ENCODE peak calls at places on chromosomes 13 and 19, in four cellular contexts. One of them, this sample, is unnamed.
A peak's percentile ranks its signal among the peaks of the same experiment; 100 is the strongest.

GRCh38 chr13:83691966-83692365 is 190.3 kb downstream of the SLITRK1 start:
- DNase-seq in esophagus squamous epithelium: no peak
- DNase-seq in A549: no peak
- DNase-seq in fibroblast of lung: peak; percentile 44
- DNase-seq in this sample: no peak

GRCh38 chr13:42114278-42114677 is 65.8 kb downstream of the DGKH start:
- DNase-seq in esophagus squamous epithelium: no peak
- DNase-seq in A549: no peak
- DNase-seq in fibroblast of lung: no peak
- DNase-seq in this sample: no peak

GRCh38 chr13:33262997-33263396 is 22.6 kb downstream of the STARD13 start:
- DNase-seq in A549: no peak
- DNase-seq in esophagus squamous epithelium: no peak
- DNase-seq in fibroblast of lung: no peak
- DNase-seq in this sample: no peak

GRCh38 chr13:22403144-22403543 is 732.3 kb downstream of the FGF9 start:
- DNase-seq in fibroblast of lung: no peak
- DNase-seq in esophagus squamous epithelium: no peak
- DNase-seq in A549: no peak
- DNase-seq in this sample: no peak

GRCh38 chr19:944171-944567 is 18.3 kb downstream of the ARID3A start:
- DNase-seq in fibroblast of lung: no peak
- DNase-seq in A549: no peak
- DNase-seq in esophagus squamous epithelium: no peak
- DNase-seq in this sample: peak; percentile 74

GRCh38 chr13:40506592-40507446 is 159.6 kb downstream of the FOXO1 start:
- DNase-seq in A549: no peak
- DNase-seq in fibroblast of lung: no peak
- DNase-seq in esophagus squamous epithelium: no peak
- DNase-seq in this sample: no peak

GRCh38 chr19:44746946-44747738 is 1.4 kb upstream of the BCL3 start:
- DNase-seq in esophagus squamous epithelium: peak; percentile 70
- DNase-seq in A549: peak; percentile 98
- DNase-seq in fibroblast of lung: peak; percentile 95
- DNase-seq in this sample: peak; percentile 93

GRCh38 chr19:24073807-24074206 is 13.2 kb upstream of the ZNF254 start:
- DNase-seq in A549: no peak
- DNase-seq in fibroblast of lung: no peak
- DNase-seq in esophagus squamous epithelium: no peak
- DNase-seq in this sample: peak; percentile 31

GRCh38 chr13:73225983-73226382 is 167.2 kb downstream of the KLF5 start:
- DNase-seq in esophagus squamous epithelium: no peak
- DNase-seq in fibroblast of lung: no peak
- DNase-seq in A549: no peak
- DNase-seq in this sample: no peak

GRCh38 chr13:73231456-73231855 is 172.7 kb downstream of the KLF5 start:
- DNase-seq in esophagus squamous epithelium: no peak
- DNase-seq in A549: no peak
- DNase-seq in fibroblast of lung: no peak
- DNase-seq in this sample: no peak

GRCh38 chr13:73230714-73231113 is 171.9 kb downstream of the KLF5 start:
- DNase-seq in A549: no peak
- DNase-seq in fibroblast of lung: no peak
- DNase-seq in esophagus squamous epithelium: no peak
- DNase-seq in this sample: no peak

GRCh38 chr13:73224708-73225107 is 165.9 kb downstream of the KLF5 start:
- DNase-seq in A549: no peak
- DNase-seq in esophagus squamous epithelium: no peak
- DNase-seq in fibroblast of lung: peak; percentile 72
- DNase-seq in this sample: no peak

DNA sequence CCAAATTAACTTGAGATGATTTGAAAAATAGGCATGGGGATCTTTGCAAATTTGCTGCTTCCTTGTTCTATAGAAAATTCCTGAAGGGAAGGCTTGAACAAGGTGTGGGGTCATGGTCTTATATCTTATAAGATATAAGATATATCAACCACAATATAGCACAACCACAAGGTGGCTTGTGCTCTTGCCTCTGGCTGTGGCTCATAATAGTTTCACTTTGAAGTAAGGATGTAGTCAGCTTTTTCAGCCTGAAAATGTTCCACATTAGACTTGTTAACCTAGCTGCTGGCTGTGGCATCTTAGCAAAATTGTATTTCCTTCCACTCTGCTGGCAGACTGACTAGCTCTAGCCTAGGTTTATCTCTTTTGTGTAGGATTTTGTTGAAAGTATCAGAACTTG is 169.7 kb downstream of the KLF5 start:
- DNase-seq in fibroblast of lung: peak; percentile 36
- DNase-seq in A549: peak; percentile 12
- DNase-seq in esophagus squamous epithelium: no peak
- DNase-seq in this sample: no peak
- TF ChIP-seq CTCF in fibroblast of lung: no peak
- TF ChIP-seq CTCF in A549: no peak
- TF ChIP-seq CTCF in esophagus squamous epithelium: peak; percentile 45
- TF ChIP-seq CTCF in this sample: no peak

DNA sequence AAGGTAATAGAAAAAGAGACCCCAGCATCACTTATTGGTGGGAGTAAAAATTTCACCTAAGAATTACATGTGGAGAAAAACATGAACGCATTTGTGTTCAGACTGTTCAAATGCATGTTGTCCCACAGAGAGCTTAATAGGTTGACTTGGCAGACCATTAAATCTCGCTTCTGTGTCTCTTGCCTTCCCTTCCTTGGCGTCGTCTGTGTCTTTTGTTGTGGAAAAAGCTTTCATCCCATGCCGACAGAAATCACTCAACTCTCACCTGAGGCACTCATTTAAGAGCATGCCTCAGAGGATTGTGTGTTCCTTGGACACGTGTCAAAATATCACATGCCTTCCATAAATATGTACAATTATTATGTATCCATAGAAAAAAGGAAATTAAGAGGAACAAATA is 24.4 kb upstream of the CACNA1A start:
- DNase-seq in A549: no peak
- DNase-seq in fibroblast of lung: no peak
- DNase-seq in esophagus squamous epithelium: no peak
- DNase-seq in this sample: no peak
- TF ChIP-seq CTCF in A549: no peak
- TF ChIP-seq CTCF in fibroblast of lung: no peak
- TF ChIP-seq CTCF in esophagus squamous epithelium: no peak
- TF ChIP-seq CTCF in this sample: no peak

GRCh38 chr13:101783554-101783953 is 331.1 kb downstream of the ITGBL1 start:
- DNase-seq in A549: no peak
- DNase-seq in fibroblast of lung: no peak
- DNase-seq in esophagus squamous epithelium: no peak
- DNase-seq in this sample: no peak

GRCh38 chr13:101784313-101784712 is 331.8 kb downstream of the ITGBL1 start:
- DNase-seq in A549: no peak
- DNase-seq in fibroblast of lung: no peak
- DNase-seq in esophagus squamous epithelium: no peak
- DNase-seq in this sample: no peak

GRCh38 chr13:101785858-101786257 is 333.4 kb downstream of the ITGBL1 start:
- DNase-seq in esophagus squamous epithelium: no peak
- DNase-seq in fibroblast of lung: peak; percentile 9
- DNase-seq in A549: peak; percentile 45
- DNase-seq in this sample: no peak
- TF ChIP-seq CTCF in esophagus squamous epithelium: no peak
- TF ChIP-seq CTCF in fibroblast of lung: peak; percentile 36
- TF ChIP-seq CTCF in A549: peak; percentile 29
- TF ChIP-seq CTCF in this sample: no peak

DNA sequence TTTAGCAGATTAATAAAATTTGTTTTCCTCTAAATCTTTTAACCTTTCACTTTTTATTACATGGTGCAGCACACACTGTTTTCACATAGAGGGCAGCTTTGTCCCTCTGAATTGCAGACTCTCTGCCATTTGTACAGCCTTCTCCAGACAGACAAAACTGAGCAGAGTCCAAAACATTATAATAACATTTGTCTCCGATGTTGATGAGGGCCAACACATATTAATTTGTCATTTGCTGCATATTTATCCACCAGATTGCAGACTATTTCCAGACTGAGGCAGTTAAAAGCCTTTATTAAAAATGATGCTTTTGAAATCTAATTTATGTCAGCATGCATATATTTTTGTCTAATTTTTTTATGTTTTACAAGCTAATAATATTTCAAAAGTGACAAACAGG is 1251.9 kb upstream of the SLC10A2 start:
- DNase-seq in A549: no peak
- DNase-seq in fibroblast of lung: peak; percentile 57
- DNase-seq in esophagus squamous epithelium: no peak
- DNase-seq in this sample: no peak
- TF ChIP-seq CTCF in A549: no peak
- TF ChIP-seq CTCF in fibroblast of lung: peak; percentile 61
- TF ChIP-seq CTCF in esophagus squamous epithelium: no peak
- TF ChIP-seq CTCF in this sample: no peak

DNA sequence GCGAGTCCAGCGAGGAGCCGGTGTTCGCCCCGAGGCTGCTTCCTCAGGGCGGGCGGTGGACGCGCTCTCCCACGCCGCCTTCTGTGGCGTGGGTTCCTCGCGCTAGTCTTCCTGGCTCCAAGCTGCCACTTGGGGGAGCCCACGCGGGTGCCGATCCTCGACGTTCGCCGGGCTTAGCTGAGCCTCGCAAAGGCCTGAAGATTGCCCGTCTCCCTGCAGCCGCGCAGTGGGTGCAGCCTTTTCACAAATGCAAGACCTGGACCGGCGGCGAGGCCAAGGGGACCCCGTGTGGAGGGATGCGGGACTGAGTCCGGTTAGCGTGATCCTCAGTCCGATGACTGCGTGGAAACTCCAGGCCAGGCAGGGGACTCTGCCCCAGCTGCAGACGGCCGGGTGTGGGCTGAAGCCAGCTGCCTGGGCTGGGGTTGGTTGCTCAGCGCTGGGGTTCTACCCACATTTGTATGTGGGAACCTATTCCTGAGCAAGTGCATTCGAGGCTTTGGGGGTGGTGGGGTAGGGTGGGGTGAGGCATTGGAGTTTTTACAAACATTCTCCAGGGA is 16.6 kb upstream of the LRP3 start:
- DNase-seq in A549: peak; percentile 88
- DNase-seq in fibroblast of lung: no peak
- DNase-seq in esophagus squamous epithelium: peak; percentile 61
- DNase-seq in this sample: no peak
- TF ChIP-seq CTCF in A549: peak; percentile 40
- TF ChIP-seq CTCF in fibroblast of lung: peak; percentile 47
- TF ChIP-seq CTCF in esophagus squamous epithelium: peak; percentile 41
- TF ChIP-seq CTCF in this sample: no peak

GRCh38 chr19:18440421-18440877 is 2.5 kb upstream of the ISYNA1 start:
- DNase-seq in esophagus squamous epithelium: no peak
- DNase-seq in fibroblast of lung: no peak
- DNase-seq in A549: peak; percentile 72
- DNase-seq in this sample: no peak
- TF ChIP-seq CTCF in esophagus squamous epithelium: peak; percentile 5
- TF ChIP-seq CTCF in fibroblast of lung: peak; percentile 23
- TF ChIP-seq CTCF in A549: peak; percentile 29
- TF ChIP-seq CTCF in this sample: no peak

DNA sequence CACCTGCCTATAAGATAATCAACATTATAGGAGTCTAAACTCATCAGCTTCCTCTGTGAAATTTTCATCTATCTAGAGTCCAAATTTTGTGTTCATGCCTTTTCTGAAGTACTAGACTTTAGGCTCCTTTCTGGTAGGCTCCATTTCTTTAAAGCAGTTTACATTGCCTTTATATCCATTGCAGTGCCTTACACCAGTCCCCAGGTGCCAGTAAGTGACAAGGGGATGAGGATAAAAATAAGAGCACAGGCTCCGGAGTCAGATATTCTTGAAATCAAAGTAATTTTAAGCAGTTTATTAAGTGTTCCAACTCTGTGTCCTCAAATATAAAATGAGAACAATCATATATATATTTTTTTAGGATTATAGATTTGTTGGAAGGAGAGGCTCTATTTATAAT is 10.6 kb upstream of the CYSLTR2 start:
- DNase-seq in A549: no peak
- DNase-seq in esophagus squamous epithelium: no peak
- DNase-seq in fibroblast of lung: no peak
- DNase-seq in this sample: no peak
- TF ChIP-seq CTCF in A549: no peak
- TF ChIP-seq CTCF in esophagus squamous epithelium: no peak
- TF ChIP-seq CTCF in fibroblast of lung: no peak
- TF ChIP-seq CTCF in this sample: no peak